ENCODE peak calls at places on chromosomes 11 and 22, in eight cellular contexts. One of them, this sample, is unnamed.

GRCh38 chr11:57641011-57641410 is 8.7 kb downstream of the YPEL4 start:
- DNase-seq in bronchial epithelial cell: no peak
- DNase-seq in prostate gland: no peak
- DNase-seq in kidney: no peak
- DNase-seq in fibroblast of lung: no peak
- DNase-seq in body of pancreas: no peak
- DNase-seq in sigmoid colon: peak
- DNase-seq in astrocyte: no peak
- DNase-seq in this sample: no peak

GRCh38 chr11:121886005-121886739 is 229.8 kb downstream of the BLID start:
- DNase-seq in bronchial epithelial cell: no peak
- DNase-seq in prostate gland: no peak
- DNase-seq in kidney: no peak
- DNase-seq in fibroblast of lung: no peak
- DNase-seq in body of pancreas: no peak
- DNase-seq in sigmoid colon: peak
- DNase-seq in astrocyte: no peak
- DNase-seq in this sample: no peak

GRCh38 chr11:79437274-79437980 is 3.4 kb downstream of the TENM4 start:
- DNase-seq in bronchial epithelial cell: no peak
- DNase-seq in prostate gland: peak
- DNase-seq in kidney: peak
- DNase-seq in fibroblast of lung: peak
- DNase-seq in body of pancreas: peak
- DNase-seq in sigmoid colon: peak
- DNase-seq in astrocyte: peak
- DNase-seq in this sample: no peak

GRCh38 chr11:44774131-44774530 is 47.4 kb downstream of the TSPAN18 start:
- DNase-seq in bronchial epithelial cell: no peak
- DNase-seq in prostate gland: no peak
- DNase-seq in kidney: no peak
- DNase-seq in fibroblast of lung: no peak
- DNase-seq in body of pancreas: no peak
- DNase-seq in sigmoid colon: peak
- DNase-seq in astrocyte: no peak
- DNase-seq in this sample: no peak

GRCh38 chr11:75836422-75836821 is 21.4 kb downstream of the UVRAG start:
- DNase-seq in bronchial epithelial cell: no peak
- DNase-seq in prostate gland: no peak
- DNase-seq in kidney: no peak
- DNase-seq in fibroblast of lung: no peak
- DNase-seq in body of pancreas: no peak
- DNase-seq in sigmoid colon: no peak
- DNase-seq in astrocyte: no peak
- DNase-seq in this sample: no peak

GRCh38 chr11:105181521-105181920 is 42.0 kb upstream of the CARD18 start:
- DNase-seq in bronchial epithelial cell: peak
- DNase-seq in prostate gland: no peak
- DNase-seq in kidney: no peak
- DNase-seq in fibroblast of lung: peak
- DNase-seq in body of pancreas: no peak
- DNase-seq in sigmoid colon: no peak
- DNase-seq in astrocyte: peak
- DNase-seq in this sample: no peak

GRCh38 chr11:64571410-64572091 is 19.5 kb upstream of the SLC22A12 start:
- DNase-seq in bronchial epithelial cell: peak
- DNase-seq in prostate gland: peak
- DNase-seq in kidney: no peak
- DNase-seq in fibroblast of lung: no peak
- DNase-seq in body of pancreas: no peak
- DNase-seq in sigmoid colon: no peak
- DNase-seq in astrocyte: no peak
- DNase-seq in this sample: no peak

GRCh38 chr11:27249208-27249509 is 113.9 kb downstream of the CCDC34 start:
- DNase-seq in bronchial epithelial cell: no peak
- DNase-seq in prostate gland: no peak
- DNase-seq in kidney: no peak
- DNase-seq in fibroblast of lung: no peak
- DNase-seq in body of pancreas: no peak
- DNase-seq in sigmoid colon: no peak
- DNase-seq in astrocyte: no peak
- DNase-seq in this sample: no peak

GRCh38 chr22:22397292-22397870 is 111.2 kb downstream of the ZNF280B start:
- DNase-seq in bronchial epithelial cell: peak
- DNase-seq in prostate gland: no peak
- DNase-seq in kidney: no peak
- DNase-seq in fibroblast of lung: peak
- DNase-seq in body of pancreas: no peak
- DNase-seq in sigmoid colon: peak
- DNase-seq in astrocyte: peak
- DNase-seq in this sample: no peak

GRCh38 chr11:62217191-62217748 is 8.8 kb downstream of the SCGB2A1 start:
- DNase-seq in bronchial epithelial cell: no peak
- DNase-seq in prostate gland: no peak
- DNase-seq in kidney: no peak
- DNase-seq in fibroblast of lung: no peak
- DNase-seq in body of pancreas: no peak
- DNase-seq in sigmoid colon: no peak
- DNase-seq in astrocyte: no peak
- DNase-seq in this sample: no peak

GRCh38 chr11:75233688-75234295 is 6.8 kb upstream of the TPBGL start:
- DNase-seq in bronchial epithelial cell: peak
- DNase-seq in prostate gland: no peak
- DNase-seq in kidney: no peak
- DNase-seq in fibroblast of lung: peak
- DNase-seq in body of pancreas: no peak
- DNase-seq in sigmoid colon: no peak
- DNase-seq in astrocyte: peak
- DNase-seq in this sample: peak

GRCh38 chr22:19901577-19902244 is 39.9 kb upstream of the COMT start:
- DNase-seq in bronchial epithelial cell: no peak
- DNase-seq in prostate gland: no peak
- DNase-seq in kidney: no peak
- DNase-seq in fibroblast of lung: no peak
- DNase-seq in body of pancreas: no peak
- DNase-seq in sigmoid colon: no peak
- DNase-seq in astrocyte: no peak
- DNase-seq in this sample: no peak

GRCh38 chr22:33726294-33726711 is 194.0 kb downstream of the LARGE1 start:
- DNase-seq in bronchial epithelial cell: peak
- DNase-seq in prostate gland: peak
- DNase-seq in kidney: no peak
- DNase-seq in fibroblast of lung: peak
- DNase-seq in body of pancreas: peak
- DNase-seq in sigmoid colon: peak
- DNase-seq in astrocyte: peak
- DNase-seq in this sample: peak

GRCh38 chr22:42959472-42960145 is 55.3 kb downstream of the PACSIN2 start:
- DNase-seq in bronchial epithelial cell: peak
- DNase-seq in prostate gland: peak
- DNase-seq in kidney: no peak
- DNase-seq in fibroblast of lung: peak
- DNase-seq in body of pancreas: peak
- DNase-seq in sigmoid colon: peak
- DNase-seq in astrocyte: peak
- DNase-seq in this sample: no peak

GRCh38 chr11:83019888-83020579 is 51.7 kb downstream of the RAB30 start:
- DNase-seq in bronchial epithelial cell: no peak
- DNase-seq in prostate gland: peak
- DNase-seq in kidney: no peak
- DNase-seq in fibroblast of lung: no peak
- DNase-seq in body of pancreas: no peak
- DNase-seq in sigmoid colon: no peak
- DNase-seq in astrocyte: no peak
- DNase-seq in this sample: no peak

GRCh38 chr11:45654242-45654641 is 11.2 kb downstream of the CHST1 start:
- DNase-seq in bronchial epithelial cell: no peak
- DNase-seq in prostate gland: no peak
- DNase-seq in kidney: no peak
- DNase-seq in fibroblast of lung: no peak
- DNase-seq in body of pancreas: no peak
- DNase-seq in sigmoid colon: peak
- DNase-seq in astrocyte: no peak
- DNase-seq in this sample: no peak

GRCh38 chr22:22713416-22713815 is 69.0 kb downstream of the GGTLC2 start:
- DNase-seq in bronchial epithelial cell: no peak
- DNase-seq in prostate gland: no peak
- DNase-seq in kidney: no peak
- DNase-seq in fibroblast of lung: no peak
- DNase-seq in body of pancreas: no peak
- DNase-seq in sigmoid colon: no peak
- DNase-seq in astrocyte: no peak
- DNase-seq in this sample: no peak

GRCh38 chr22:49453816-49454215 is 373.9 kb downstream of the BRD1 start:
- DNase-seq in bronchial epithelial cell: no peak
- DNase-seq in prostate gland: no peak
- DNase-seq in kidney: no peak
- DNase-seq in fibroblast of lung: no peak
- DNase-seq in body of pancreas: no peak
- DNase-seq in sigmoid colon: no peak
- DNase-seq in astrocyte: no peak
- DNase-seq in this sample: no peak

DNA sequence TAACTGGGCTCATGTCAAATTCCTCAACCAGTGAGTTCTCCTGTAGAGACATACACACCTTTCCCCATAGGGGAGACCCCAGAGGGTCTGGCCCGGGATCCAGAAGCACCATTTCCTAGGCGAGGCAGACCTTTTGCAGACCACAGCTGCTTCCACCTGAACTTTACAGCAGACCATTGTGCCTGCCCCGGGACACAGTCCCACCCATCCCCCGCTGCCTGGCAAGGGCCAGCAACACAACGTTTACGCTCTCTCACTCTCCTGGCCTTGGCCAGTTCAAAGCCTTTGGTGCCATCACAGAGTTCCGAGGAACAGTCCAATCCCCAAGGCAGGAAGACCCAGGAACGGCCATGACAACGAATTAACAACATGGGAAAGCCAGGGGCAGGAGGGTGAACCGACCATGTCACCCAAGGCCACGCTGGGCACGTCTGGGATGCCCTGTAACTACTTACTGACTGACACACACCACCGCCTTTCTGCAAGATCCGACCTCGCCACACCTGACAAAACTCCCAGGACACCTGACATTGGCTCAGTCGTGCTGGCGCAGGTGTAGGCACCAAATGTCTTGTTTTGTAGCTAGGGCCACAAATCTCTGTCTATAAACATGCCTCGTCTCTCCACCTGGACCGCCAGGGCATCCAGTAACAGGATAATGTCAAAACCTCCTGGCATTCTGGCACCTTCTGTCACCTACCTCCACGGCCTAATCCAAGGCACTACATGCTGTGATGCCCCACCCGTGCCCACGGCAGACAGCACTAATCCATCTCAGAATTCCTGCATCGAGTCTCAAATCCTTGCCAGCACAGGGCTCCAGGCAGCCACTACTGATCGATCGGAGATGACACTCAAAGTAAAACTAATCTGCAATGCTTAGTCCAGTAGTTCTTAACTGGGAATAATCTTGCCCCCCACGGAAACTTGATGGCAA is 51.3 kb downstream of the MYH9 start:
- DNase-seq in bronchial epithelial cell: no peak
- DNase-seq in prostate gland: no peak
- DNase-seq in kidney: no peak
- DNase-seq in fibroblast of lung: no peak
- DNase-seq in body of pancreas: peak
- DNase-seq in sigmoid colon: no peak
- DNase-seq in astrocyte: no peak
- DNase-seq in this sample: no peak
- H3K4me3 ChIP-seq in bronchial epithelial cell: no peak
- H3K4me3 ChIP-seq in prostate gland: no peak
- H3K4me3 ChIP-seq in kidney: no peak
- H3K4me3 ChIP-seq in fibroblast of lung: no peak
- H3K4me3 ChIP-seq in body of pancreas: no peak
- H3K4me3 ChIP-seq in sigmoid colon: no peak
- H3K4me3 ChIP-seq in astrocyte: no peak
- H3K4me3 ChIP-seq in this sample: no peak

GRCh38 chr11:106818416-106818815 is 199.9 kb downstream of the GUCY1A2 start:
- DNase-seq in bronchial epithelial cell: no peak
- DNase-seq in prostate gland: no peak
- DNase-seq in kidney: no peak
- DNase-seq in fibroblast of lung: no peak
- DNase-seq in body of pancreas: no peak
- DNase-seq in sigmoid colon: no peak
- DNase-seq in astrocyte: no peak
- DNase-seq in this sample: no peak

GRCh38 chr11:106815209-106815608 is 203.1 kb downstream of the GUCY1A2 start:
- DNase-seq in bronchial epithelial cell: no peak
- DNase-seq in prostate gland: no peak
- DNase-seq in kidney: no peak
- DNase-seq in fibroblast of lung: no peak
- DNase-seq in body of pancreas: no peak
- DNase-seq in sigmoid colon: no peak
- DNase-seq in astrocyte: no peak
- DNase-seq in this sample: no peak

GRCh38 chr11:106813803-106814202 is 204.5 kb downstream of the GUCY1A2 start:
- DNase-seq in bronchial epithelial cell: no peak
- DNase-seq in prostate gland: no peak
- DNase-seq in kidney: no peak
- DNase-seq in fibroblast of lung: no peak
- DNase-seq in body of pancreas: no peak
- DNase-seq in sigmoid colon: no peak
- DNase-seq in astrocyte: no peak
- DNase-seq in this sample: no peak
- TF ChIP-seq CTCF in bronchial epithelial cell: no peak
- TF ChIP-seq CTCF in prostate gland: no peak
- TF ChIP-seq CTCF in kidney: no peak
- TF ChIP-seq CTCF in fibroblast of lung: no peak
- TF ChIP-seq CTCF in body of pancreas: no peak
- TF ChIP-seq CTCF in sigmoid colon: no peak
- TF ChIP-seq CTCF in astrocyte: no peak
- TF ChIP-seq CTCF in this sample: no peak

GRCh38 chr22:35384973-35385588 is 4.2 kb downstream of the HMOX1 start:
- DNase-seq in bronchial epithelial cell: no peak
- DNase-seq in prostate gland: no peak
- DNase-seq in kidney: no peak
- DNase-seq in fibroblast of lung: no peak
- DNase-seq in body of pancreas: no peak
- DNase-seq in sigmoid colon: no peak
- DNase-seq in astrocyte: no peak
- DNase-seq in this sample: no peak
- H3K4me3 ChIP-seq in bronchial epithelial cell: no peak
- H3K4me3 ChIP-seq in prostate gland: no peak
- H3K4me3 ChIP-seq in kidney: peak
- H3K4me3 ChIP-seq in fibroblast of lung: no peak
- H3K4me3 ChIP-seq in body of pancreas: no peak
- H3K4me3 ChIP-seq in sigmoid colon: no peak
- H3K4me3 ChIP-seq in astrocyte: no peak
- H3K4me3 ChIP-seq in this sample: no peak

DNA sequence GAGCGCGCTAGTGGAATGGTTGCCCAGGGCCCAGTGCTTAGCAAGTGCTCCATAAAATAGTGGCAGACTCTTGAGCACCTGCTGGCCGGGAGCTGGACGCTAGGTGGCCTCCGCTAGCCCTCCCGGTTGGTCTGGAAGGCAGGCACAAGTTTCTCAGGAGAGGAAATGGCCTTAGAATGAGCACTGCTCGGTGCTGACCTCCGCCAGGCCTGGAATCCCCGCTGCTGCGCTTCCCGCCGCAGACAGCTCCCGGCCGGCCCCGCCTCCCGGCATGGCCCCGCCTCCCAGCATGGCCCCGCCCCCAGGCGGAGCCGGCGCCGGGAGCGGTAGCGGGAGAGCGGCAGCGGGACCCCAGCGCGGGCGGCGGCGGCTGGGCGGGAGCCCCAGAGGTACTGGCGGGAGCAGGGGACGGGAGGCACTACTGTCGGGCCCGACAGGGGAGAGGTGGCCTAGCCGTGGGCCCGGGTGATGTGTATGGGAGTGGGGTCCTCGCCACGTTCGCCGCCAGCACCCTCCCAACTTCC is at the start of gene SIPA1:
- DNase-seq in bronchial epithelial cell: peak
- DNase-seq in prostate gland: peak
- DNase-seq in kidney: peak
- DNase-seq in fibroblast of lung: peak
- DNase-seq in body of pancreas: peak
- DNase-seq in sigmoid colon: peak
- DNase-seq in astrocyte: peak
- DNase-seq in this sample: peak
- TF ChIP-seq CTCF in bronchial epithelial cell: peak
- TF ChIP-seq CTCF in prostate gland: peak
- TF ChIP-seq CTCF in kidney: peak
- TF ChIP-seq CTCF in fibroblast of lung: peak
- TF ChIP-seq CTCF in body of pancreas: peak
- TF ChIP-seq CTCF in sigmoid colon: no peak
- TF ChIP-seq CTCF in astrocyte: peak
- TF ChIP-seq CTCF in this sample: peak

This sample was measured in AG09309.